ENCODE peak calls at places on chromosomes 7 and 10, in ten cellular contexts. U is RCC 7860; A is substantia nigra; H is Panc1; Y is NCI-H2029; P is A172; G is epithelial cell of esophagus; S is EL; F is heart left ventricle; M is stimulated activated CD4-positive, alpha-beta T cell treated with anti-CD3 and anti-CD28 coated beads, Interleukin-4, amount 100 ng/mL, for 48 hours. W is an unnamed sample.

GRCh38 chr7:46752881-46753366 is 829.0 kb downstream of the TNS3 start:
- DNase-seq in H (peak), F (no peak), G (peak), A (no peak), U (peak), P (peak), S (peak), Y (no peak), M (no peak), W (no peak)

GRCh38 chr7:95441042-95441823 is 6.4 kb upstream of the PON2 start:
- DNase-seq in A (no peak), G (peak), H (no peak), F (no peak), M (no peak), P (no peak), Y (no peak), U (peak), S (no peak), W (no peak)

GRCh38 chr10:80571352-80571751 is 33.6 kb downstream of the SH2D4B start:
- DNase-seq in M (no peak), G (no peak), Y (no peak), F (no peak), H (no peak), P (no peak), S (no peak), A (no peak), U (no peak), W (no peak)

GRCh38 chr10:114931072-114931679 is 6.8 kb upstream of the TRUB1 start:
- DNase-seq in H (no peak), S (no peak), G (peak), Y (no peak), U (no peak), F (no peak), M (no peak), A (no peak), P (no peak), W (no peak)

GRCh38 chr7:2523941-2524807 is 4.6 kb downstream of the LFNG start:
- DNase-seq in F (peak), P (peak), M (no peak), S (peak), A (peak), U (peak), Y (peak), H (no peak), G (peak), W (peak)

GRCh38 chr10:21317902-21318301 is 207.6 kb downstream of the SKIDA1 start:
- DNase-seq in G (no peak), M (no peak), F (no peak), Y (no peak), H (no peak), A (no peak), S (peak), P (peak), U (peak), W (no peak)

GRCh38 chr10:129107525-129107924 is 359.5 kb upstream of the MGMT start:
- DNase-seq in U (no peak), Y (no peak), P (no peak), M (no peak), G (no peak), F (no peak), A (no peak), S (no peak), H (no peak), W (no peak)

GRCh38 chr10:20743142-20743541 is 154.0 kb downstream of the NEBL start:
- DNase-seq in M (no peak), F (no peak), A (no peak), P (no peak), U (no peak), H (no peak), Y (no peak), S (no peak), G (no peak), W (no peak)

GRCh38 chr10:13628661-13629060 is 41.9 kb downstream of the PRPF18 start:
- DNase-seq in M (no peak), P (no peak), Y (peak), G (no peak), A (no peak), U (no peak), F (no peak), S (no peak), H (no peak), W (no peak)

GRCh38 chr10:22570733-22571430 is 143.5 kb downstream of the PIP4K2A start:
- DNase-seq in F (no peak), S (no peak), G (no peak), A (no peak), U (no peak), Y (no peak), P (no peak), H (no peak), M (no peak), W (no peak)

GRCh38 chr7:35571596-35572240 is 123.2 kb downstream of the HERPUD2 start:
- DNase-seq in A (no peak), G (no peak), S (no peak), P (no peak), H (no peak), Y (no peak), U (no peak), F (no peak), M (no peak), W (no peak)

GRCh38 chr7:155893664-155894063 is 81.4 kb upstream of the SHH start:
- DNase-seq in Y (no peak), H (no peak), A (no peak), P (no peak), G (no peak), S (no peak), M (no peak), F (no peak), U (no peak), W (no peak)

GRCh38 chr7:108000875-108001758 is 1.8 kb downstream of the LAMB1 start:
- DNase-seq in Y (no peak), P (no peak), M (no peak), G (peak), F (peak), S (peak), H (no peak), U (peak), A (no peak), W (no peak)

GRCh38 chr10:84590794-84591193 is 262.4 kb downstream of the CCSER2 start:
- DNase-seq in H (no peak), G (no peak), F (peak), Y (peak), A (no peak), M (no peak), P (no peak), S (no peak), U (no peak), W (peak)

GRCh38 chr7:1668932-1669485 is 1.1 kb upstream of the ELFN1 start:
- DNase-seq in Y (no peak), F (no peak), U (no peak), M (no peak), P (no peak), G (peak), S (no peak), A (no peak), H (no peak), W (peak)

GRCh38 chr10:126315471-126316177 is 72.7 kb downstream of the ADAM12 start:
- DNase-seq in S (peak), Y (no peak), G (no peak), P (peak), M (no peak), A (no peak), F (no peak), H (no peak), U (no peak), W (no peak)

GRCh38 chr10:86254526-86255174 is 111.9 kb downstream of the GRID1 start:
- DNase-seq in S (no peak), G (peak), M (no peak), H (no peak), Y (no peak), U (no peak), P (peak), A (no peak), F (no peak), W (peak)

GRCh38 chr10:22381262-22381661 is 36.0 kb downstream of the SPAG6 start:
- DNase-seq in S (no peak), Y (no peak), F (no peak), G (no peak), U (no peak), A (no peak), M (no peak), H (no peak), P (no peak), W (no peak)

GRCh38 chr10:124539935-124540641 is 78.5 kb downstream of the LHPP start:
- DNase-seq in A (peak), F (peak), P (no peak), S (peak), U (no peak), G (peak), M (peak), H (no peak), Y (no peak), W (peak)